ENCODE peak calls at places on chromosome 11, in four cellular contexts. One of them, this sample, is unnamed.

GRCh38 chr11:1350086-1350725 is 39.5 kb upstream of the BRSK2 start:
- DNase-seq in K562: no peak
- DNase-seq in HCT116: no peak
- DNase-seq in HepG2: no peak
- DNase-seq in this sample: no peak

GRCh38 chr11:75548571-75549272 is 13.3 kb upstream of the SERPINH1 start:
- DNase-seq in K562: no peak
- DNase-seq in HCT116: no peak
- DNase-seq in HepG2: no peak
- DNase-seq in this sample: no peak

GRCh38 chr11:9726313-9727022 is 62.6 kb downstream of the SWAP70 start:
- DNase-seq in HCT116: peak; percentile 23
- DNase-seq in HepG2: peak; percentile 33
- DNase-seq in K562: no peak
- DNase-seq in this sample: peak; percentile 64

GRCh38 chr11:121886005-121886739 is 229.8 kb downstream of the BLID start:
- DNase-seq in HepG2: no peak
- DNase-seq in K562: no peak
- DNase-seq in HCT116: no peak
- DNase-seq in this sample: no peak

GRCh38 chr11:106216281-106216680 is 138.8 kb downstream of the AASDHPPT start:
- DNase-seq in HepG2: no peak
- DNase-seq in K562: no peak
- DNase-seq in HCT116: no peak
- DNase-seq in this sample: no peak

GRCh38 chr11:37858398-37858797 is 1260.4 kb upstream of the RAG2 start:
- DNase-seq in HepG2: no peak
- DNase-seq in HCT116: no peak
- DNase-seq in K562: no peak
- DNase-seq in this sample: no peak

GRCh38 chr11:2319791-2320481 is 18.1 kb downstream of the TSPAN32 start:
- DNase-seq in HepG2: no peak
- DNase-seq in K562: no peak
- DNase-seq in HCT116: no peak
- DNase-seq in this sample: no peak

GRCh38 chr11:58575377-58576020 is at the start of gene LPXN:
- DNase-seq in K562: no peak
- DNase-seq in HCT116: no peak
- DNase-seq in HepG2: no peak
- DNase-seq in this sample: no peak

GRCh38 chr11:79845002-79845709 is 404.3 kb upstream of the TENM4 start:
- DNase-seq in K562: no peak
- DNase-seq in HepG2: no peak
- DNase-seq in HCT116: no peak
- DNase-seq in this sample: no peak

GRCh38 chr11:100925935-100926334 is 203.7 kb downstream of the PGR start:
- DNase-seq in HCT116: peak; percentile 57
- DNase-seq in K562: no peak
- DNase-seq in HepG2: no peak
- DNase-seq in this sample: no peak

GRCh38 chr11:20278727-20279126 is 84.8 kb upstream of the HTATIP2 start:
- DNase-seq in HCT116: no peak
- DNase-seq in K562: no peak
- DNase-seq in HepG2: no peak
- DNase-seq in this sample: no peak

GRCh38 chr11:88555018-88555828 is 217.7 kb upstream of the CTSC start:
- DNase-seq in HCT116: peak; percentile 95
- DNase-seq in HepG2: no peak
- DNase-seq in K562: no peak
- DNase-seq in this sample: peak; percentile 93

GRCh38 chr11:120917536-120918239 is 106.2 kb upstream of the TBCEL start:
- DNase-seq in HCT116: no peak
- DNase-seq in K562: no peak
- DNase-seq in HepG2: no peak
- DNase-seq in this sample: no peak

GRCh38 chr11:114040706-114041211 is 18.8 kb upstream of the ZBTB16 start:
- DNase-seq in HCT116: no peak
- DNase-seq in HepG2: peak; percentile 27
- DNase-seq in K562: peak; percentile 15
- DNase-seq in this sample: no peak

GRCh38 chr11:9755561-9755960 is 91.7 kb downstream of the SWAP70 start:
- DNase-seq in HCT116: no peak
- DNase-seq in HepG2: no peak
- DNase-seq in K562: no peak
- DNase-seq in this sample: no peak

GRCh38 chr11:8838248-8838647 is 72.7 kb upstream of the AKIP1 start:
- DNase-seq in K562: no peak
- DNase-seq in HCT116: no peak
- DNase-seq in HepG2: no peak
- DNase-seq in this sample: no peak

GRCh38 chr11:11288972-11289616 is 64.0 kb downstream of the CSNK2A3 start:
- DNase-seq in HepG2: no peak
- DNase-seq in HCT116: no peak
- DNase-seq in K562: no peak
- DNase-seq in this sample: no peak

GRCh38 chr11:20688761-20689160 is 19.4 kb downstream of the NELL1 start:
- DNase-seq in HCT116: no peak
- DNase-seq in HepG2: no peak
- DNase-seq in K562: no peak
- DNase-seq in this sample: no peak

GRCh38 chr11:87012673-87013072 is 25.1 kb upstream of the TMEM135 start:
- DNase-seq in HepG2: no peak
- DNase-seq in K562: no peak
- DNase-seq in HCT116: no peak
- DNase-seq in this sample: no peak

GRCh38 chr11:58006940-58007339 is 16.7 kb upstream of the OR9Q1 start:
- DNase-seq in HCT116: no peak
- DNase-seq in K562: no peak
- DNase-seq in HepG2: no peak
- DNase-seq in this sample: peak; percentile 7

GRCh38 chr11:72405009-72405408 is 29.3 kb downstream of the CLPB start:
- DNase-seq in HCT116: no peak
- DNase-seq in HepG2: no peak
- DNase-seq in K562: no peak
- DNase-seq in this sample: no peak

GRCh38 chr11:92776676-92777075 is 192.8 kb upstream of the MTNR1B start:
- DNase-seq in HCT116: no peak
- DNase-seq in HepG2: no peak
- DNase-seq in K562: no peak
- DNase-seq in this sample: no peak

GRCh38 chr11:64156235-64157011 is 9.5 kb downstream of the MACROD1 start:
- DNase-seq in HepG2: peak; percentile 55
- DNase-seq in K562: no peak
- DNase-seq in HCT116: no peak
- DNase-seq in this sample: no peak

GRCh38 chr11:95877288-95877687 is 46.6 kb downstream of the MTMR2 start:
- DNase-seq in K562: no peak
- DNase-seq in HCT116: no peak
- DNase-seq in HepG2: no peak
- DNase-seq in this sample: no peak

GRCh38 chr11:121330614-121331435 is 38.3 kb downstream of the SC5D start:
- DNase-seq in HepG2: no peak
- DNase-seq in HCT116: no peak
- DNase-seq in K562: no peak
- DNase-seq in this sample: no peak

GRCh38 chr11:132874638-132875037 is 657.7 kb downstream of the OPCML start:
- DNase-seq in HCT116: no peak
- DNase-seq in HepG2: no peak
- DNase-seq in K562: no peak
- DNase-seq in this sample: no peak

GRCh38 chr11:66324626-66325025 is 7.8 kb upstream of the CD248 start:
- DNase-seq in K562: no peak
- DNase-seq in HepG2: no peak
- DNase-seq in HCT116: no peak
- DNase-seq in this sample: no peak
- TF ChIP-seq TCF7L2 in K562: no peak
- TF ChIP-seq TCF7L2 in HepG2: no peak
- TF ChIP-seq TCF7L2 in HCT116: no peak
- TF ChIP-seq TCF7L2 in this sample: no peak

GRCh38 chr11:77084581-77085191 is 17.9 kb downstream of the CAPN5 start:
- DNase-seq in HepG2: no peak
- DNase-seq in K562: no peak
- DNase-seq in HCT116: no peak
- DNase-seq in this sample: no peak

GRCh38 chr11:77087723-77088225 is 14.9 kb upstream of the OMP start:
- DNase-seq in HepG2: no peak
- DNase-seq in K562: no peak
- DNase-seq in HCT116: no peak
- DNase-seq in this sample: no peak

GRCh38 chr11:77085652-77086051 is 17.0 kb upstream of the OMP start:
- DNase-seq in HCT116: no peak
- DNase-seq in HepG2: no peak
- DNase-seq in K562: no peak
- DNase-seq in this sample: no peak

GRCh38 chr11:77088236-77089003 is 14.2 kb upstream of the OMP start:
- DNase-seq in HepG2: no peak
- DNase-seq in HCT116: no peak
- DNase-seq in K562: no peak
- DNase-seq in this sample: no peak

GRCh38 chr11:77086521-77087472 is 15.8 kb upstream of the OMP start:
- DNase-seq in K562: no peak
- DNase-seq in HCT116: no peak
- DNase-seq in HepG2: peak; percentile 39
- DNase-seq in this sample: no peak
- TF ChIP-seq REST in K562: no peak
- TF ChIP-seq REST in HCT116: no peak
- TF ChIP-seq REST in HepG2: no peak
- TF ChIP-seq REST in this sample: no peak

GRCh38 chr11:108069947-108070346 is 51.4 kb upstream of the ACAT1 start:
- DNase-seq in K562: no peak
- DNase-seq in HepG2: no peak
- DNase-seq in HCT116: no peak
- DNase-seq in this sample: no peak
- TF ChIP-seq CTCF in K562: no peak
- TF ChIP-seq CTCF in HepG2: no peak
- TF ChIP-seq CTCF in HCT116: no peak
- TF ChIP-seq CTCF in this sample: no peak

GRCh38 chr11:112652786-112653390 is 308.3 kb upstream of the NCAM1 start:
- DNase-seq in HepG2: no peak
- DNase-seq in K562: no peak
- DNase-seq in HCT116: no peak
- DNase-seq in this sample: no peak
- TF ChIP-seq TCF7L2 in HepG2: no peak
- TF ChIP-seq TCF7L2 in K562: no peak
- TF ChIP-seq TCF7L2 in HCT116: no peak
- TF ChIP-seq TCF7L2 in this sample: no peak

GRCh38 chr11:119205080-119205479 is 1.1 kb upstream of the CBL start:
- DNase-seq in HCT116: no peak
- DNase-seq in HepG2: no peak
- DNase-seq in K562: no peak
- DNase-seq in this sample: no peak

GRCh38 chr11:119207607-119208006 is 1.5 kb downstream of the CBL start:
- DNase-seq in HCT116: no peak
- DNase-seq in K562: no peak
- DNase-seq in HepG2: no peak
- DNase-seq in this sample: no peak

GRCh38 chr11:119206512-119207299 is 567 bp downstream of the CBL start:
- DNase-seq in HCT116: no peak
- DNase-seq in HepG2: no peak
- DNase-seq in K562: peak; percentile 83
- DNase-seq in this sample: no peak

GRCh38 chr11:119207300-119207570 is 1.1 kb downstream of the CBL start:
- DNase-seq in HCT116: no peak
- DNase-seq in K562: no peak
- DNase-seq in HepG2: no peak
- DNase-seq in this sample: no peak

GRCh38 chr11:119205574-119206511 is at the start of gene CBL:
- DNase-seq in HCT116: peak; percentile 78
- DNase-seq in HepG2: peak; percentile 80
- DNase-seq in K562: peak; percentile 96
- DNase-seq in this sample: peak; percentile 81
- TF ChIP-seq REST in HCT116: no peak
- TF ChIP-seq REST in HepG2: no peak
- TF ChIP-seq REST in K562: peak; percentile 47
- TF ChIP-seq REST in this sample: no peak

DNA sequence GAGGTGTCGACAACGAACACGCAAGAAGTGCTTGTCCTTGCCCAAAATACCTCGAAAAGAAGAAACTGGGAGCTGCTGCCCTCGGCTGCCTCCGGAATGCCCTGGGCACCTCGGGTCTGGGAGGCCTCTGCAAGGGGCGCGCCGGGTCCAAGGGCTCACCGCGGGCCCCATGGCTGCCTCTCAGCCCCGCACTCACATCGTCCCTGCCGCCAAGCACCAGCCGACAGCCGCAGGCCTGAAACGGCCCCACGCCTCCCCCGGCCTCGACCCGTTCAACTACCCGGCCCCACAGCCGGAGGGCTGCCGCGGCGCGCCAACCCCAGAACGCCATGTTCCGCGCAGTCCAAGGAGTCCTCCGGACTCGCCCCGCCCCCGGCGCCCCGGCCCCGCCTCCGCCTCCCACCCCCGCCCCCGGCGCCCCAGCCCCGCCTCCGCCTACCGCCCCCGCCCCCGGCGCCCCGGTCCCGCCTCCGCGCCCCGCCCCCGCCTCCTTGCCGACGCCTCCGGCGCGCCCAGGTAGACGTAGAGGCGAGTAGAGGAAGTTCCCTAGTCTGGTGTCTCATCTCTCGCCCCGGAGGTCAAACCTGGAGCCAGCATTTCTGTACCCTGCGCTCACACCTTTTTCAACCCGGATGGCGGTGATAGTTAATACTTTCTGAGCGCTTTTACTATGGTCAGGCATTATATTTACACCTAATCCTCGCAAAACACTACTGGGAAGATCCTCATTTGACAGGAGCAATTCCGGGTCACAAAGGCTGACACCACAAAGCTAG is at the start of gene SIRT3:
- DNase-seq in K562: peak; percentile 96
- DNase-seq in HCT116: peak; percentile 73
- DNase-seq in HepG2: peak; percentile 73
- DNase-seq in this sample: peak; percentile 60
- TF ChIP-seq CTCF in K562: no peak
- TF ChIP-seq CTCF in HCT116: peak; percentile 6
- TF ChIP-seq CTCF in HepG2: no peak
- TF ChIP-seq CTCF in this sample: no peak

DNA sequence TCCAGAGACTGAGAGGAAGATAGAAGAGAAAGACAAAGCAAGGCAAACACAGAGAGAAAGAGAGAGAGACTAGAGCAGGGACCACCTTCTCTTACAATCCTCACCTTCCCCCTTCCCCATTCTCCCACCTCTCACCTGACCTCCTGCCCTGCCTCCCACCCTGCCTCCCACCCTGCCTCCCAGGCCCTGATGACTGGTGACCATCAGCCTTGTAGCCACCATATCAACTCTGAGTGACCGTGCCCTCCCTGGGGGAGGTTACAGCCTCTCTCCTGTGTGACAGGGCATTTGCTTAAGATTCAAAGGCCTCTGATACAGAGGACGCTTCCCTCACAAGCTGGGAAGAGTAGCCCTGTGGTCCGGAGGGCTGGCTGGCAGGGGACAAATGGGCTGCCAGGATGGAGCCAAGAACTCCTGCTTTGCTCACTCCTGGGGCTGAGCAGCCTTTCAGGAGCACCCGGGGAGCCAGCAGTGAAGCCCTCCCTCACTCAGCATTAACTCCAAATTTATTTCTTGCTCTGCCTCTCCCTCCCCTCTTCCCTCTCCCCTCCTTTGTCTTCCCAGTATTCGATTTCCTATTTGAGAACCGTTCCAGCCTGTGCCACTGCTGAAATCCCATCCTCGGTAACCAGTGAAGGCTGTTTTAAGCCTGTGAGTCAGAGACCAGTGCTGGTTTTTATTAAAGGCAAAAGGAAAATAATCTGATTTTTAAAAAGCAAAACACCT is 125.2 kb upstream of the SYT13 start:
- DNase-seq in HepG2: no peak
- DNase-seq in K562: no peak
- DNase-seq in HCT116: no peak
- DNase-seq in this sample: no peak
- TF ChIP-seq TCF7L2 in HepG2: no peak
- TF ChIP-seq TCF7L2 in K562: no peak
- TF ChIP-seq TCF7L2 in HCT116: no peak
- TF ChIP-seq TCF7L2 in this sample: no peak

This sample was measured in Panc1.